ENCODE peak calls at places on chromosomes 1 and 21, in five cellular contexts. I, L, H, G and V are unnamed samples.

GRCh38 chr1:41751804-41752513 is 166.8 kb downstream of the HIVEP3 start:
- DNase-seq in L (peak; percentile 86), I (no peak), G (no peak), H (no peak), V (no peak)

GRCh38 chr1:29679828-29680558 is 443.7 kb downstream of the PTPRU start:
- DNase-seq in H (no peak), L (no peak), I (no peak), G (no peak), V (no peak)

GRCh38 chr1:18581420-18581880 is 49.2 kb upstream of the PAX7 start:
- DNase-seq in G (peak; percentile 55), I (peak; percentile 88), H (no peak), L (no peak), V (no peak)

GRCh38 chr1:2987773-2988172 is 33.5 kb upstream of the ACTRT2 start:
- DNase-seq in I (no peak), H (no peak), L (no peak), G (no peak), V (no peak)

GRCh38 chr1:198700396-198700795 is 61.6 kb downstream of the PTPRC start:
- DNase-seq in H (no peak), G (no peak), L (no peak), I (no peak), V (no peak)

GRCh38 chr1:165116732-165117131 is 239.8 kb downstream of the LMX1A start:
- DNase-seq in G (peak; percentile 51), I (no peak), H (no peak), L (no peak), V (no peak)

GRCh38 chr21:42925114-42925907 is at the start of gene ERVH48-1:
- DNase-seq in G (no peak), L (no peak), I (no peak), H (no peak), V (no peak)

GRCh38 chr1:210301254-210301955 is 27.3 kb upstream of the HHAT start:
- DNase-seq in H (no peak), I (no peak), G (no peak), L (no peak), V (no peak)

GRCh38 chr1:157193702-157194391 is 55.7 kb upstream of the ETV3 start:
- DNase-seq in H (peak; percentile 47), G (peak; percentile 66), L (no peak), I (peak; percentile 75), V (peak; percentile 53)

GRCh38 chr1:156836041-156836654 is 19.5 kb upstream of the SH2D2A start:
- DNase-seq in L (peak; percentile 55), I (no peak), G (no peak), H (no peak), V (no peak)

GRCh38 chr1:55751776-55752175 is 536.6 kb upstream of the USP24 start:
- DNase-seq in H (no peak), G (no peak), I (no peak), L (no peak), V (no peak)

GRCh38 chr1:227891955-227892871 is 55.5 kb downstream of the WNT9A start:
- DNase-seq in H (no peak), L (no peak), I (no peak), G (no peak), V (no peak)

GRCh38 chr1:247390116-247390791 is 25.7 kb upstream of the NLRP3 start:
- DNase-seq in G (peak; percentile 75), L (peak; percentile 92), H (peak; percentile 65), I (peak; percentile 90), V (peak; percentile 63)

GRCh38 chr1:213989071-213989739 is 1.4 kb downstream of the PROX1 start:
- DNase-seq in G (no peak), I (no peak), L (no peak), H (peak; percentile 70), V (peak; percentile 71)

GRCh38 chr1:184832517-184832916 is 77.9 kb upstream of the EDEM3 start:
- DNase-seq in G (no peak), H (no peak), I (no peak), L (no peak), V (no peak)

GRCh38 chr1:2277741-2278488 is 49.8 kb downstream of the SKI start:
- DNase-seq in G (no peak), I (no peak), L (no peak), H (no peak), V (no peak)

GRCh38 chr1:26535201-26535600 is 5.6 kb downstream of the RPS6KA1 start:
- DNase-seq in L (no peak), I (peak; percentile 24), G (no peak), H (no peak), V (no peak)

GRCh38 chr1:30668546-30669327 is 54.6 kb downstream of the MATN1 start:
- DNase-seq in L (no peak), I (no peak), H (no peak), G (no peak), V (no peak)

GRCh38 chr1:29364101-29364678 is 127.9 kb downstream of the PTPRU start:
- DNase-seq in L (no peak), I (no peak), H (no peak), G (no peak), V (no peak)

DNA sequence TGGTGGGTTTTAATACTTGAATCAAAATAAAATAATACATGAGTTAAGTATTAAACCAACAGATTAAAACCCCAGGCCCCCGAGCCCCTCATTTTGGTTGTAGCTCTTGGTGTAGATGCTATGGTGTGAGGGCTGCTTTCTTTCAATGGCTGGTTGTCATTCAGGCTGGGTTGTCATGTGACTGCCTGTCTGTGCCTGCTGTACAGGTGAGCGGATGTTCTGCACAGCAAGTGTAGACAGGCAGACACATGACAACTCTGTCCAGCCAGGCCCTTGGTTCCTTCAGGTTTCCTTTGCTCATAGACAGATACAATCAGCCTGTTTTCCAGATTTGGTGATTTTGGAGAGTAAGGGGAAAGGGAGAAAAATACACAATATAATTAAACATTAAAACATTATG is 281.8 kb upstream of the C1orf105 start:
- DNase-seq in H (no peak), I (no peak), L (no peak), G (no peak), V (no peak)
- TF ChIP-seq KDM1A in H (no peak), I (no peak), L (no peak), G (no peak), V (no peak)

DNA sequence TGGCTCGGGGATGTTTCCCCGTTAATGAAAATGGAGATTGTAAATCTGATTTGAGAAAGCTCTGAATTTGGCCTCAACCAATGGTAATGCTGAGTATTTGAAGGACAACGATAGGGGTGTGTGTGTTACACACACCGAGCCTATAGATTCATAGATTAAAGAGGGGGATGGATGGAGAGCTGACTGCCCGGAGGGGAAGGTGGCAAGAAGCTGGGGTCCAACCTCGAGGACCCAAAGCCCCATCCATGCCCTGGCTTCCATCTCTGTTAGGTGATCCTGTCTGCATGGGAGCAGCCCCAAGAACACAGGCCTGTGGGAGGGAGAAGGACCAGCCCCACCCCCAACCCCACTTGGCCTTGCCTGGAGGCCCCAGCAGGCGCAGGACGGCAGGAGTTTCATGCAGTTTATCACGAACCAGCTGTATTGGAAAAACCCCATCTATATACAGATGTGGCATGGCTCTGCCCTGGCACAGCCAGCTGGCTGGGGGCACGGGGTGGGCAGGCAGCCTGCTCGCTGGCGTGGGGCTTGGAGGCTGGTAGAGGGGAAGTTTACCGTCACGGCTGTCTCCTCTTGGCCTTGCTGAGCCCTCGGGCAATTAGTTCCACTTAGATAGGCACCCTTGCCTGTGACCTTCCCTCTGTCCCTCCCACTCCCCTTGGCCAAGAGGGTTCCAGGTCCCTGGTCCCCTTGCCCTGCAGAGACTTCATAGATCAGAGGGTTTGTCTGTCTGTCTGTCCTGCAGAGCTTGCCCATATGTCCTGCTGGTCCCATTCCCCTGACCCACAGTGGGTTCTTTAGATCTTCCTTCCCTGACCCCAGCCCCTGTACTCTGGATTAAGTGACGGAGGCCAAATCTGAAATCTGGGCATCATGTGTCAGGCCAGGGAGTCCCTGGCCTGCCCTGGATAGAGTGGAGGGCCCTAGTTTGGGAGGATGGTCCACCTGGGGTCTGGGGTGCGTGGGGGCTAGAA is 3.0 kb downstream of the HSPB7 start:
- DNase-seq in G (no peak), H (no peak), L (no peak), I (peak; percentile 73), V (no peak)
- TF ChIP-seq HDAC2 in G (no peak), H (no peak), L (no peak), I (peak; percentile 75), V (no peak)

DNA sequence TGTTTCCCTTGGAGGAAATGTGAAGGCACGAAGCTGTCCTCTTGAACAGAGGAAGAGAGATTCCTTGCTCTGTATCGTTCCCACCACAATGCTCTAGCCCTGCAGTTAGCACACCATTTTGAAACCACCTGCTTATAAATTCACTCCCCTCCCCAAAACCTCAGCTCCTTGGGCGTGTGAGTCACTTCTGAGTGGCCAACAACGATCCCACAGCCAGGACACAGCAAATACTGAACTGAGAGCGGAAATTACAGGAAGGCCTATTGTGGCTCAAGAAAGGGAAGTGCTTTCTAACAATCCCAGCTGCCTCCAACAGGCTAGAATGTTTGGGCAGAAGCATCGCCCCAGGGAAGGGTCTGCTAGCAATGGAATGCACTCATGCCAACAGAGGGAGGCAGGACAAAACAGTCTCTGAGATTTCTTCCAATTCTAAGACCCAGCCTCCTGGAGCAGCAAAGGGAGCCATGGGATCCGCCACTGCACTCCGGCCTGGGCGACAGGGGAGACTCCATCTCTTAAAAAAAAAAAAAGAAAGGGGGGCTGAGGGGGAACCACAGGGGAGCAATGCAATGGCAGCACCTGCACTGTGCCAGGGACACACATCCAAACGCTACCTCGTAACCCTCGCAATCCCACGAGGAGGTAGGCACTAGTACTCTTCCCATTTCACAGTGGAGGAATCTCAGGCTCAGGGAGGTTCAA is 1.9 kb downstream of the TMEM53 start:
- DNase-seq in G (no peak), I (no peak), L (peak; percentile 71), H (no peak), V (no peak)
- H3K4me2 ChIP-seq in G (no peak overlapping the region), I (peak overlapping the region; percentile 16), L (peak overlapping the region; percentile 97), H (peak overlapping the region; percentile 95), V (no peak overlapping the region)

GRCh38 chr1:101465941-101466340 is 229.1 kb downstream of the S1PR1 start:
- DNase-seq in I (no peak), H (peak; percentile 3), L (no peak), G (no peak), V (no peak)
- TF ChIP-seq KDM1A in I (no peak), H (no peak), L (no peak), G (no peak), V (no peak)

DNA sequence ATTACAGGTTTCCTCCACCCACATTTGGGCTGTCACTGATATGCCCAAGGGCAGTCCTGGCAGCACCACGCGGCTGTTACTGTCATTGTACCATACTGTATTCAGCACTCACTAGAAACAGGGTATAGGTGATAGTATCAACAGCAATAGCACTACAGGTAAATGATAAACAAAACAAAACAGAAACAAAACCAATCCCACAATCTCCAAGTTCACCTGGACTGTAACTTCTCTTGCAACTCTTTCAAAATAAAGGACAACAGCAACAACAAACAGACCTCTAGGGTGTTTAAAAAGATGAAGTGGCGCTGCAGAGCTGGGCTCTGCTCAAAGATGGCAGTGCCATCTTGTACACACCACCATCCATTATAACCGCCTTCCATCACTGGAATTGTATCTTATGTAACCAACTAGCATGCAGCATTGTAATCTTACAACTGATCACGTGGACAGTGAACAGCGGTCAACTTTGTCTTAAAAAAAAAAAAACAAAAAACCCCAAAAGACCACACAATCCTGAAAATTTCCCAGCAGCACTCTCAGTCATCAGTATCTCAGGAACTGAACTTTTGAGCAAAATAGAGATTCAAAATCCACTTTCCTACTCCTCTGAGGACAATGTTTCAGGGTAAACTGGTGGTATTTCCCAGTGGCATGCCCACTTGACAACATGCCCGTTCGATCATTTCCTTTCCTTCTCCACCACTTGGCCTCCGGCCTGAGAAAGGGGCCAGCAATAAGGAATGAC is 3.8 kb downstream of the IRF2BP2 start:
- DNase-seq in G (no peak), I (no peak), L (no peak), H (peak; percentile 74), V (no peak)
- TF ChIP-seq HDAC2 in G (no peak), I (peak; percentile 76), L (no peak), H (no peak), V (no peak)